ENCODE peak calls at places on chromosomes 4 and X, in eight cellular contexts. V, K, X, Q, N, A, P and C are unnamed samples.

GRCh38 chr4:24912252-24913098 is at the start of gene CCDC149:
- DNase-seq in V (peak; percentile 35), K (peak; percentile 56), X (peak; percentile 89), Q (no peak), N (peak; percentile 79), A (peak; percentile 60), P (peak; percentile 97), C (peak; percentile 76)

GRCh38 chr4:61210186-61210939 is 10.2 kb downstream of the ADGRL3 start:
- DNase-seq in V (no peak), K (no peak), X (no peak), Q (no peak), N (peak; percentile 61), A (no peak), P (no peak), C (no peak)

GRCh38 chr4:185167205-185167604 is 24.1 kb downstream of the SLC25A4 start:
- DNase-seq in V (no peak), K (no peak), X (no peak), Q (no peak), N (no peak), A (no peak), P (no peak), C (no peak)

GRCh38 chr4:2863649-2864048 is 20.0 kb downstream of the ADD1 start:
- DNase-seq in V (no peak), K (no peak), X (no peak), Q (no peak), N (no peak), A (no peak), P (no peak), C (no peak)

GRCh38 chr4:72391281-72391680 is 177.7 kb downstream of the ADAMTS3 start:
- DNase-seq in V (no peak), K (no peak), X (no peak), Q (no peak), N (no peak), A (no peak), P (no peak), C (no peak)

GRCh38 chrX:111445485-111445884 is 33.5 kb upstream of the DCX start:
- DNase-seq in V (peak; percentile 18), K (peak; percentile 15), X (peak; percentile 48), Q (peak; percentile 40), N (peak; percentile 62), A (peak; percentile 7), P (no peak), C (no peak)

GRCh38 chr4:127781303-127782024 is 658 bp upstream of the HSPA4L start:
- DNase-seq in V (no peak), K (no peak), X (peak; percentile 81), Q (no peak), N (peak; percentile 27), A (peak; percentile 64), P (peak; percentile 82), C (peak; percentile 56)

GRCh38 chrX:20906571-20906970 is 467.6 kb upstream of the CNKSR2 start:
- DNase-seq in V (no peak), K (no peak), X (peak; percentile 87), Q (no peak), N (peak; percentile 50), A (no peak), P (peak; percentile 14), C (no peak)

GRCh38 chrX:129833153-129834004 is 10.3 kb downstream of the ZDHHC9 start:
- DNase-seq in V (no peak), K (no peak), X (peak; percentile 67), Q (no peak), N (no peak), A (peak; percentile 69), P (no peak), C (no peak)

GRCh38 chr4:151199496-151200190 is 77.3 kb upstream of the PRSS48 start:
- DNase-seq in V (no peak), K (no peak), X (peak; percentile 60), Q (no peak), N (no peak), A (no peak), P (no peak), C (no peak)

GRCh38 chrX:113384628-113385027 is 544.0 kb upstream of the AMOT start:
- DNase-seq in V (no peak), K (no peak), X (peak; percentile 85), Q (no peak), N (peak; percentile 32), A (peak; percentile 52), P (peak; percentile 56), C (no peak)

GRCh38 chr4:165621983-165622382 is 243.2 kb downstream of the CPE start:
- DNase-seq in V (no peak), K (no peak), X (no peak), Q (no peak), N (peak; percentile 71), A (no peak), P (no peak), C (no peak)

GRCh38 chr4:136750898-136751297 is 781.4 kb downstream of the PCDH18 start:
- DNase-seq in V (no peak), K (no peak), X (peak; percentile 11), Q (no peak), N (no peak), A (peak; percentile 41), P (no peak), C (no peak)

GRCh38 chr4:2281575-2282343 is 19.9 kb upstream of the MXD4 start:
- DNase-seq in V (no peak), K (no peak), X (no peak), Q (peak; percentile 81), N (no peak), A (no peak), P (no peak), C (no peak)

GRCh38 chrX:50103866-50104566 is 96.8 kb downstream of the AKAP4 start:
- DNase-seq in V (no peak), K (no peak), X (peak; percentile 10), Q (no peak), N (no peak), A (no peak), P (no peak), C (no peak)

GRCh38 chr4:16253127-16253960 is 27.1 kb upstream of the TAPT1 start:
- DNase-seq in V (no peak), K (no peak), X (peak; percentile 91), Q (no peak), N (peak; percentile 77), A (peak; percentile 81), P (peak; percentile 88), C (peak; percentile 50)

GRCh38 chr4:71275004-71275403 is 63.8 kb upstream of the SLC4A4 start:
- DNase-seq in V (no peak), K (no peak), X (no peak), Q (no peak), N (no peak), A (no peak), P (no peak), C (no peak)

GRCh38 chrX:104712515-104712914 is 146.5 kb downstream of the IL1RAPL2 start:
- DNase-seq in V (no peak), K (no peak), X (no peak), Q (peak; percentile 36), N (peak; percentile 40), A (no peak), P (no peak), C (no peak)

GRCh38 chrX:153774576-153775292 is 6.1 kb upstream of the SRPK3 start:
- DNase-seq in V (no peak), K (no peak), X (no peak), Q (no peak), N (no peak), A (no peak), P (peak; percentile 85), C (no peak)

GRCh38 chr4:7068883-7069282 is 1.0 kb upstream of the GRPEL1 start:
- DNase-seq in V (peak; percentile 42), K (no peak), X (peak; percentile 57), Q (no peak), N (peak; percentile 10), A (no peak), P (peak; percentile 69), C (no peak)

DNA sequence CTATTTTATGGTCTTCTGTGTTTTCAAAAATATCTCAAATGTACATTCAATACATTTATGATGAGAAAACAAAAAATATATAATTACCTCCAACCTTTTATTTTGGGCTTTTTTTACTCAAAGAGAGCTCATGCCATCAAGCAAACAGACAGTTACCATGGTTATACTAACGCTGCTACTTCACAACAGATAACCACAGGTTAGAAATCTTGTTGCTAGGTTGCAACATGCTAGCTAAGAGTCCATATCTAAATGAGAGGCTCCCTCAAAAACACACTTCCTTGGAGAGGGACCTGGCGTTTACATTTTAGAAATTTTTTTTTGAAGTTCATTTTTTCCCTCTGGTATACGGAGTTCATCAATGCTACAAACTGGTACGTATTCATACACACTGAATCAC is 44.3 kb downstream of the TBC1D9 start:
- DNase-seq in V (no peak), K (no peak), X (no peak), Q (no peak), N (no peak), A (no peak), P (no peak), C (no peak)
- H3K79me2 ChIP-seq in V (no peaks in the 10 kb centered on the region), K (no peaks in the 10 kb centered on the region), X (peaks cover 37% of the 10 kb centered on the region), Q (no peaks in the 10 kb centered on the region), N (no peaks in the 10 kb centered on the region), A (no peaks in the 10 kb centered on the region), P (peaks cover 3% of the 10 kb centered on the region), C (no peaks in the 10 kb centered on the region)

DNA sequence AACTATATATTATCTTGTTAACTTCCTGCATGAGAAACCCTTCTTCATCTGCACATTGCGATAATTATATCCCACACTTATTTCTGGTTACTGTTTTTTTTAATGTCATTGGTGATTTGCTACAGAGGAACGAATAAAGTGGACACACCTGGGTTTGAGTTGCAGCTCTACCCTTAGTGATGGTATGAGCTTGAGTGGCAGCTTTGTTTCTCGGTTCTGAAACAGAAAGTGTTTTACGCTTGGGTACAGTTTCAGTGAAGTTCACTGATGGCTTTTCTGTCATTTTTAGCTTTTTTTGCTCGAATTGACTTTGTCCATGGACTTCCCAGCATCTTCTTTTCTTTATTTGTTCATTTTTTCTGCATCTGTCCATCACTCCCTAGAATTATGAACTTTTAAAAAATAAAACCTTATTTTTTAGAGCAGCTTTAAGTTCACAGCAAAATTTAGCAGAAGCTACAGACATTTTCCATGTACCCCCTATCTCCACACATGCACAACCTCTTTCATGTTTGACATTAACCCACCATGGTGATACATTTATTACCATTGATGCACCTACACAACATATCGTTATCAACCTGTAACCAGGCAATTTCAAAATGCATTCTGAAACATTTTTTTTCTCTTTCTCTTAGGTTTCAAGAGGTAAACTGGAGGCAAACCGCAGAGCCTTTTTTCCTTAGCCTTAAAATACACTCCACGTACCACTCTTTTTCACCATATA is 1041.6 kb upstream of the PRKX start:
- DNase-seq in V (no peak), K (no peak), X (no peak), Q (peak; percentile 84), N (no peak), A (no peak), P (no peak), C (no peak)
- H3K4me3 ChIP-seq in V (no peak overlapping the region), K (no peak overlapping the region), X (no peak overlapping the region), Q (peak overlapping the region; percentile 46), N (no peak overlapping the region), A (no peak overlapping the region), P (no peak overlapping the region), C (no peak overlapping the region)

GRCh38 chrX:24333371-24333770 is 19.5 kb upstream of the SUPT20HL2 start:
- DNase-seq in V (no peak), K (no peak), X (no peak), Q (no peak), N (no peak), A (no peak), P (no peak), C (no peak)
- H2AFZ ChIP-seq in V (no peak overlapping the region), K (no peak overlapping the region), X (no peak overlapping the region), Q (no peak overlapping the region), N (no peak overlapping the region), A (no peak overlapping the region), P (no peak overlapping the region), C (no peak overlapping the region)

DNA sequence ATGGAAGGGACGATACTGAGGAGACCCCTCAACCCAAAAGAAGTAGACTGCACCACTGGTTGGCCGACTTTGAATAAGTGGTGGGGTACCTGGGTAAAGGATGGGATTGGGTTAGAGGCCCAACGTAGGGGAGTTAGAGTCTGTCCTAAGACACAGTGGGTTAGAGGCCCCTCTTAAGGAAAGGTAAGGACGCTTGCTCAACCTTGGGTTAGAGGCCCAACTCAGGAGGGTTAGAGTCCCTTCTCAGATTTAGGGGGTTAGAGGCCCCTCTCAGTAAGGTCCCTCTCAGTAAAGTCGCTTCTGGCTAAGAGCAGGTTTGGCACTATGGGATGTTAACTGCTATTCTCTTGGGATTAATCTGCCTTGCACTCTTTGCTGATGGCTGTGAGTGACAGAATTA is 81.3 kb downstream of the ACOX3 start:
- DNase-seq in V (no peak), K (no peak), X (no peak), Q (no peak), N (no peak), A (no peak), P (no peak), C (no peak)
- H3K79me2 ChIP-seq in V (no peaks in the 10 kb centered on the region), K (no peaks in the 10 kb centered on the region), X (no peaks in the 10 kb centered on the region), Q (no peaks in the 10 kb centered on the region), N (no peaks in the 10 kb centered on the region), A (no peaks in the 10 kb centered on the region), P (no peaks in the 10 kb centered on the region), C (no peaks in the 10 kb centered on the region)